ENCODE peak calls at places on chromosomes 16 and 17, in ten cellular contexts. X is cardiac muscle cell; P is stimulated activated CD4-positive, alpha-beta T cell treated with anti-CD3 and anti-CD28 coated beads, Interleukin-12 subunit alpha, Interleukin-12 subunit beta, amount 100 ng/mL, for 4 hours; A is MG63; T is endodermal cell; E is AG04449; S is globus pallidus; J is activated T-cell treated with anti-CD3 and anti-CD28 coated beads, Interleukin-2, amount 50 U/mL, for 72 hours; N is left ventricle myocardium inferior; H is activated CD4-positive, alpha-beta T cell treated with anti-CD3 and anti-CD28 coated beads, Interleukin-2, amount 50 U/mL, for 24 hours. R is an unnamed sample.

GRCh38 chr17:79053251-79053925 is 21.2 kb upstream of the ENGASE start:
- DNase-seq in N (no peak), H (no peak), J (no peak), S (no peak), E (no peak), X (no peak), T (no peak), P (no peak), A (peak; percentile 91), R (no peak)

GRCh38 chr16:11053916-11054460 is 109.6 kb downstream of the CLEC16A start:
- DNase-seq in T (no peak), S (no peak), A (no peak), X (no peak), P (no peak), N (no peak), H (no peak), E (no peak), J (no peak), R (no peak)

GRCh38 chr16:1308036-1308976 is 1.1 kb upstream of the UBE2I start:
- DNase-seq in S (no peak), T (no peak), X (no peak), H (no peak), J (no peak), P (no peak), A (no peak), N (no peak), E (no peak), R (no peak)

GRCh38 chr17:17351356-17351891 is 48.3 kb downstream of the NT5M start:
- DNase-seq in H (no peak), N (no peak), J (no peak), S (no peak), E (no peak), A (no peak), X (no peak), T (no peak), P (no peak), R (no peak)

GRCh38 chr16:24302636-24303035 is 46.5 kb downstream of the CACNG3 start:
- DNase-seq in E (no peak), X (no peak), J (no peak), N (no peak), S (no peak), P (no peak), H (no peak), A (no peak), T (no peak), R (no peak)

GRCh38 chr17:9971991-9972390 is 66.9 kb upstream of the RCVRN start:
- DNase-seq in A (peak; percentile 61), J (no peak), E (no peak), N (peak; percentile 83), P (no peak), S (peak; percentile 29), H (no peak), X (peak; percentile 49), T (peak; percentile 67), R (no peak)

GRCh38 chr16:89248196-89249005 is 30.9 kb downstream of the ZNF778 start:
- DNase-seq in J (no peak), H (no peak), E (no peak), P (no peak), S (no peak), N (no peak), A (no peak), X (no peak), T (peak; percentile 54), R (no peak)

GRCh38 chr16:72072514-72073342 is 9.7 kb downstream of the HPR start:
- DNase-seq in J (no peak), T (peak; percentile 80), X (peak; percentile 3), P (no peak), H (no peak), S (peak; percentile 56), A (no peak), N (no peak), E (no peak), R (no peak)

GRCh38 chr17:20174588-20175265 is 165.6 kb downstream of the SPECC1 start:
- DNase-seq in X (no peak), H (no peak), E (no peak), J (no peak), T (no peak), P (no peak), A (peak; percentile 79), S (no peak), N (no peak), R (no peak)

GRCh38 chr17:57527437-57528083 is 217.5 kb downstream of the CCDC182 start:
- DNase-seq in E (no peak), X (no peak), P (no peak), S (no peak), A (no peak), N (no peak), T (no peak), H (no peak), J (no peak), R (no peak)

GRCh38 chr16:88731699-88732098 is 25.4 kb downstream of the CTU2 start:
- DNase-seq in N (no peak), E (no peak), A (peak; percentile 22), T (no peak), X (no peak), P (no peak), H (no peak), J (no peak), S (no peak), R (no peak)

GRCh38 chr16:27966756-27967155 is 96.8 kb downstream of the GSG1L start:
- DNase-seq in H (no peak), X (no peak), N (no peak), E (no peak), J (no peak), P (no peak), A (no peak), T (no peak), S (no peak), R (no peak)

GRCh38 chr17:38560503-38561318 is 45.0 kb downstream of the SRCIN1 start:
- DNase-seq in S (no peak), P (no peak), N (no peak), J (no peak), E (no peak), H (no peak), T (peak; percentile 88), X (peak; percentile 68), A (no peak), R (no peak)

GRCh38 chr17:2050871-2051387 is 4.0 kb upstream of the HIC1 start:
- DNase-seq in S (no peak), E (no peak), P (no peak), T (peak; percentile 77), H (no peak), X (peak; percentile 57), A (no peak), N (no peak), J (no peak), R (no peak)

GRCh38 chr16:48194828-48195566 is 39.2 kb upstream of the ABCC12 start:
- DNase-seq in S (no peak), A (peak; percentile 3), J (no peak), X (no peak), P (no peak), E (peak; percentile 5), H (no peak), T (no peak), N (no peak), R (peak; percentile 29)

GRCh38 chr17:55635253-55635766 is 87.4 kb downstream of the TMEM100 start:
- DNase-seq in P (no peak), E (no peak), T (no peak), A (no peak), J (no peak), X (no peak), H (no peak), S (no peak), N (no peak), R (no peak)

GRCh38 chr17:43020789-43021738 is 1.1 kb downstream of the VAT1 start:
- DNase-seq in S (no peak), A (peak; percentile 95), H (no peak), T (peak; percentile 89), N (peak; percentile 65), X (peak; percentile 52), E (no peak), J (no peak), P (peak; percentile 28), R (no peak)

GRCh38 chr17:57288034-57288752 is 31.9 kb downstream of the MSI2 start:
- DNase-seq in E (no peak), S (no peak), H (no peak), X (no peak), T (no peak), J (no peak), P (no peak), N (peak; percentile 49), A (peak; percentile 34), R (no peak)

GRCh38 chr17:19244796-19245195 is 7.6 kb downstream of the EPN2 start:
- DNase-seq in T (no peak), A (no peak), X (no peak), N (no peak), E (no peak), H (no peak), P (no peak), J (no peak), S (no peak), R (no peak)

GRCh38 chr17:29933379-29933778 is 3.4 kb upstream of the SSH2 start:
- DNase-seq in H (no peak), S (peak; percentile 59), X (peak; percentile 53), A (no peak), T (peak; percentile 76), J (no peak), P (no peak), E (no peak), N (no peak), R (no peak)

GRCh38 chr16:1093284-1094123 is 2.5 kb downstream of the C1QTNF8 start:
- DNase-seq in P (no peak), A (no peak), S (no peak), J (peak; percentile 36), H (no peak), X (no peak), E (no peak), T (peak; percentile 76), N (no peak), R (no peak)

R was measured in epithelial cell of proximal tubule.